ENCODE peak calls at places on chromosome 1, in nine cellular contexts. W is A673, Z is neuronal stem cell, J is AG04450, S is fibroblast of lung, H is heart right ventricle, I is body of pancreas, T is brain microvascular endothelial cell, P is RWPE1. U is an unnamed sample.

GRCh38 chr1:198519639-198520501 is 20.6 kb downstream of the ATP6V1G3 start:
- DNase-seq in I (no peak), T (no peak), J (no peak), P (no peak), W (peak), S (no peak), Z (no peak), H (no peak), U (no peak)

GRCh38 chr1:183901748-183902341 is 96.9 kb downstream of the RGL1 start:
- DNase-seq in H (no peak), I (no peak), W (no peak), T (no peak), J (no peak), P (no peak), Z (no peak), S (no peak), U (no peak)

GRCh38 chr1:99472893-99473292 is 173.0 kb upstream of the PALMD start:
- DNase-seq in Z (no peak), H (no peak), S (peak), J (no peak), I (no peak), P (no peak), W (no peak), T (no peak), U (no peak)

GRCh38 chr1:240435996-240436566 is 175.9 kb downstream of the GREM2 start:
- DNase-seq in J (no peak), W (no peak), Z (no peak), S (peak), I (no peak), T (no peak), H (no peak), P (peak), U (no peak)

GRCh38 chr1:51719146-51719545 is 102.3 kb downstream of the OSBPL9 start:
- DNase-seq in J (no peak), H (no peak), P (no peak), I (no peak), T (no peak), W (peak), S (no peak), Z (no peak), U (no peak)

GRCh38 chr1:94382163-94382562 is 36.0 kb upstream of the ABCD3 start:
- DNase-seq in T (no peak), P (no peak), Z (no peak), H (no peak), W (no peak), I (peak), S (no peak), J (no peak), U (no peak)

GRCh38 chr1:159919236-159919865 is 6.0 kb downstream of the TAGLN2 start:
- DNase-seq in H (no peak), J (no peak), W (no peak), Z (no peak), S (no peak), P (no peak), T (no peak), I (no peak), U (no peak)

GRCh38 chr1:21012937-21013336 is 163.8 kb downstream of the EIF4G3 start:
- DNase-seq in T (no peak), S (peak), J (no peak), P (no peak), W (peak), I (no peak), Z (peak), H (no peak), U (peak)

GRCh38 chr1:77824083-77824482 is 44.6 kb downstream of the MIGA1 start:
- DNase-seq in J (no peak), Z (no peak), W (peak), T (peak), P (no peak), S (peak), H (no peak), I (no peak), U (peak)

GRCh38 chr1:30701266-30701650 is 22.1 kb downstream of the MATN1 start:
- DNase-seq in W (no peak), J (no peak), S (no peak), T (no peak), I (no peak), H (no peak), P (no peak), Z (no peak), U (no peak)

GRCh38 chr1:51435902-51436301 is 83.2 kb downstream of the EPS15 start:
- DNase-seq in I (no peak), W (no peak), J (no peak), T (no peak), S (no peak), H (no peak), Z (no peak), P (no peak), U (no peak)

GRCh38 chr1:226085675-226086074 is 23.2 kb downstream of the H3-3A start:
- DNase-seq in H (no peak), Z (no peak), S (no peak), W (no peak), I (no peak), T (no peak), P (no peak), J (no peak), U (no peak)

GRCh38 chr1:226656601-226657277 is 82.3 kb downstream of the ITPKB start:
- DNase-seq in I (peak), P (peak), S (peak), T (no peak), W (no peak), H (no peak), Z (no peak), J (no peak), U (peak)

GRCh38 chr1:109783436-109783835 is 19.7 kb upstream of the EPS8L3 start:
- DNase-seq in H (no peak), S (peak), J (no peak), T (peak), P (peak), W (no peak), I (no peak), Z (no peak), U (peak)

DNA sequence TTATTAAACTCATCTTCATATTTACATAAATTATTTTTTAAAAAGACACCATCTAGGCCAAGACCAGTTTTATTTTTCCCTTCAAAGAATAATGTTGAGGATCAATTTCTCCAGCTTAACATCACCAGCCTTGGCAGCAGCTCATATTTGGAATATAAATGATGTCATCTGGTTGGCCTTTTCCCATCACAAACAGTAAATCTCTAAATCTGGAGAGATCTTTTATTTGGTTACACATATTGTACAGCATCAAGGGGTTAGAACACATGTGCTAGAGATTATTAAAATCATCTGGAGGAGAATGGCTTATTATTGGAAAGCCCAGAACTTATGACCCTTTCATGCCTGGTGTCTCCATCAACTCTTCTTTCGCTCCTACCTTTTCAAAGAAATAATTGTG is 508.8 kb downstream of the PLPP3 start:
- DNase-seq in S (peak), T (no peak), Z (no peak), H (no peak), P (no peak), J (no peak), W (no peak), I (no peak), U (peak)
- H3K27ac ChIP-seq in S (no peak), T (no peak), Z (no peak), H (no peak), P (no peak), J (no peak), W (no peak), I (no peak), U (no peak)

GRCh38 chr1:42943166-42943565 is 15.5 kb downstream of the SLC2A1 start:
- DNase-seq in Z (no peak), I (peak), S (peak), T (peak), J (no peak), P (peak), H (peak), W (no peak), U (no peak)
- H3K27ac ChIP-seq in Z (no peak), I (peak), S (no peak), T (no peak), J (peak), P (peak), H (peak), W (no peak), U (peak)

GRCh38 chr1:176206006-176206960 is 803 bp downstream of the COP1 start:
- DNase-seq in Z (peak), H (peak), P (peak), S (peak), I (peak), T (peak), J (no peak), W (peak), U (peak)

GRCh38 chr1:176208034-176208433 is 948 bp upstream of the COP1 start:
- DNase-seq in T (no peak), W (no peak), H (no peak), Z (no peak), J (no peak), S (no peak), I (no peak), P (no peak), U (no peak)

GRCh38 chr1:176206961-176207902 is at the start of gene COP1:
- DNase-seq in P (peak), H (peak), Z (peak), I (peak), S (peak), W (peak), J (peak), T (peak), U (peak)

GRCh38 chr1:176203735-176204134 is 3.4 kb downstream of the COP1 start:
- DNase-seq in T (no peak), P (no peak), W (no peak), S (no peak), I (no peak), H (no peak), Z (no peak), J (no peak), U (no peak)

GRCh38 chr1:176205322-176205914 is 1.7 kb downstream of the COP1 start:
- DNase-seq in P (peak), T (no peak), I (no peak), H (no peak), W (no peak), Z (no peak), S (peak), J (no peak), U (peak)
- H3K27ac ChIP-seq in P (no peak), T (no peak), I (peak), H (peak), W (no peak), Z (no peak), S (peak), J (no peak), U (peak)

GRCh38 chr1:233957691-233958090 is 53.2 kb downstream of the SLC35F3 start:
- DNase-seq in Z (no peak), I (no peak), J (no peak), T (no peak), H (no peak), S (no peak), P (no peak), W (no peak), U (no peak)
- H3K27ac ChIP-seq in Z (no peak), I (no peak), J (no peak), T (no peak), H (no peak), S (no peak), P (no peak), W (no peak), U (no peak)

GRCh38 chr1:3902111-3902511 is 2.0 kb upstream of the C1orf174 start:
- DNase-seq in H (no peak), P (no peak), T (no peak), I (no peak), J (no peak), S (no peak), W (no peak), Z (no peak), U (no peak)
- H3K27ac ChIP-seq in H (no peak), P (no peak), T (no peak), I (no peak), J (no peak), S (no peak), W (no peak), Z (no peak), U (no peak)

DNA sequence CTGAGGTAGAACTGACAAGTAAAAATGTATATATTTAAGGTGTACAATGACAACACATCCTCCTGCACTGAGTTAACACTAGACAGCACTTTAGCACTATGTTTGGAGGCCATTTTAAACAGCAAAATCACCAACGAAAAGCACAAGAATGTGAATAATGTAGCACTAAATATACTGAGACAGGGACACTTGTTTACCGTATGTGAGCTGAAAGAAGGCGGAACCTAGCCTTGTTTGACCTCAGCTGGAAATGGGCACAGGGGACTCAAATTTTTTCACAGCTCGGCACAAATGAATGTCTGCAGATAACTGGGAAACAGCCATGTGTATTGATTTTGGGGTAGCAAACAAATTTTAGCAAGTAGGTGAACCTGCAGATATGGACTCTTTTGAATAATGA is 18.0 kb upstream of the ATG4C start:
- DNase-seq in S (no peak), W (no peak), T (no peak), H (no peak), J (no peak), I (no peak), Z (no peak), P (no peak), U (no peak)
- H3K27ac ChIP-seq in S (no peak), W (no peak), T (no peak), H (no peak), J (no peak), I (no peak), Z (no peak), P (no peak), U (no peak)

U was measured in GM23248.